ENCODE peak calls at places on chromosome 1, in ten cellular contexts. L is ecto neural progenitor cell; Y is occipital lobe; G is mesothelial cell of epicardium; V is DMS 273 treated with DMSO at 0.1 percent for 48 hours; E is Right ventricle myocardium superior; W is T-helper 17 cell; H is T-cell; A is stimulated activated CD8-positive, alpha-beta memory T cell treated with anti-CD3 and anti-CD28 coated beads, Interleukin-4, amount 100 ng/mL, for 1 hour; O is stomach. X is an unnamed sample.

GRCh38 chr1:12433323-12434053 is 184.5 kb downstream of the DHRS3 start:
- DNase-seq in L (no peak), Y (no peak), G (peak; percentile 60), V (no peak), E (peak; percentile 71), W (no peak), H (no peak), A (no peak), O (peak; percentile 56), X (peak; percentile 52)

GRCh38 chr1:28232558-28233263 is at the start of gene DNAJC8:
- DNase-seq in L (peak; percentile 94), Y (peak; percentile 87), G (peak; percentile 93), V (peak; percentile 68), E (peak; percentile 98), W (peak; percentile 89), H (peak; percentile 91), A (peak; percentile 91), O (peak; percentile 98), X (peak; percentile 98)

GRCh38 chr1:148318123-148318899 is 164.8 kb downstream of the PPIAL4G start:
- DNase-seq in L (no peak), Y (no peak), G (no peak), V (no peak), E (peak; percentile 66), W (peak; percentile 31), H (peak; percentile 41), A (no peak), O (no peak), X (no peak)

GRCh38 chr1:103372866-103373265 is 152.6 kb upstream of the RNPC3 start:
- DNase-seq in L (no peak), Y (no peak), G (no peak), V (no peak), E (no peak), W (no peak), H (no peak), A (no peak), O (no peak), X (no peak)

GRCh38 chr1:32817815-32818786 is 648 bp downstream of the S100PBP start:
- DNase-seq in L (peak; percentile 89), Y (peak; percentile 24), G (peak; percentile 74), V (peak; percentile 29), E (peak; percentile 88), W (peak; percentile 23), H (no peak), A (no peak), O (peak; percentile 72), X (peak; percentile 85)

GRCh38 chr1:87684194-87684593 is 355.5 kb downstream of the LMO4 start:
- DNase-seq in L (no peak), Y (peak; percentile 18), G (no peak), V (no peak), E (no peak), W (no peak), H (no peak), A (no peak), O (peak; percentile 29), X (peak; percentile 23)

GRCh38 chr1:234963180-234963903 is 165.3 kb downstream of the TOMM20 start:
- DNase-seq in L (no peak), Y (no peak), G (no peak), V (no peak), E (peak; percentile 93), W (peak; percentile 79), H (peak; percentile 78), A (peak; percentile 50), O (peak; percentile 88), X (peak; percentile 91)

GRCh38 chr1:17170571-17170970 is 34.4 kb upstream of the PADI1 start:
- DNase-seq in L (no peak), Y (no peak), G (no peak), V (no peak), E (no peak), W (no peak), H (no peak), A (no peak), O (no peak), X (no peak)

GRCh38 chr1:242057745-242058115 is 58.8 kb upstream of the MAP1LC3C start:
- DNase-seq in L (no peak), Y (no peak), G (no peak), V (no peak), E (no peak), W (no peak), H (no peak), A (no peak), O (no peak), X (no peak)

GRCh38 chr1:167454304-167454928 is 63.9 kb downstream of the CD247 start:
- DNase-seq in L (peak; percentile 75), Y (no peak), G (no peak), V (no peak), E (no peak), W (no peak), H (no peak), A (no peak), O (no peak), X (no peak)

GRCh38 chr1:28642056-28642846 is 616 bp downstream of the TAF12 start:
- DNase-seq in L (no peak), Y (no peak), G (no peak), V (no peak), E (no peak), W (no peak), H (no peak), A (no peak), O (no peak), X (no peak)

GRCh38 chr1:184160236-184160635 is 108.7 kb downstream of the TSEN15 start:
- DNase-seq in L (no peak), Y (no peak), G (no peak), V (no peak), E (no peak), W (no peak), H (no peak), A (no peak), O (no peak), X (no peak)

GRCh38 chr1:2804628-2805351 is 3.3 kb upstream of the TTC34 start:
- DNase-seq in L (no peak), Y (no peak), G (no peak), V (no peak), E (peak; percentile 17), W (no peak), H (no peak), A (no peak), O (no peak), X (no peak)

GRCh38 chr1:7552402-7552801 is 218.7 kb upstream of the VAMP3 start:
- DNase-seq in L (no peak), Y (no peak), G (no peak), V (no peak), E (peak; percentile 52), W (no peak), H (no peak), A (no peak), O (no peak), X (no peak)

GRCh38 chr1:51986718-51987117 is 3.8 kb downstream of the RAB3B start:
- DNase-seq in L (no peak), Y (no peak), G (no peak), V (no peak), E (no peak), W (no peak), H (no peak), A (no peak), O (no peak), X (no peak)

GRCh38 chr1:113758631-113759340 is 500 bp downstream of the PHTF1 start:
- DNase-seq in L (peak; percentile 94), Y (peak; percentile 64), G (peak; percentile 72), V (no peak), E (peak; percentile 77), W (peak; percentile 48), H (peak; percentile 35), A (peak; percentile 24), O (peak; percentile 65), X (peak; percentile 78)

GRCh38 chr1:6419397-6419802 is 319 bp downstream of the HES2 start:
- DNase-seq in L (peak; percentile 72), Y (no peak), G (no peak), V (no peak), E (no peak), W (no peak), H (no peak), A (no peak), O (no peak), X (no peak)

GRCh38 chr1:69743146-69743545 is 175.4 kb downstream of the LRRC7 start:
- DNase-seq in L (no peak), Y (no peak), G (no peak), V (no peak), E (no peak), W (no peak), H (no peak), A (no peak), O (no peak), X (no peak)

GRCh38 chr1:47459263-47459788 is 21.5 kb downstream of the FOXD2 start:
- DNase-seq in L (no peak), Y (no peak), G (no peak), V (no peak), E (no peak), W (no peak), H (no peak), A (no peak), O (no peak), X (no peak)

GRCh38 chr1:218365600-218365999 is 20.5 kb downstream of the TGFB2 start:
- DNase-seq in L (no peak), Y (no peak), G (no peak), V (no peak), E (no peak), W (no peak), H (no peak), A (no peak), O (no peak), X (no peak)

GRCh38 chr1:201918343-201918742 is 28.0 kb downstream of the LMOD1 start:
- DNase-seq in L (no peak), Y (no peak), G (no peak), V (no peak), E (no peak), W (no peak), H (no peak), A (no peak), O (no peak), X (no peak)

GRCh38 chr1:171480035-171480434 is 5.3 kb upstream of the PRRC2C start:
- DNase-seq in L (no peak), Y (no peak), G (no peak), V (no peak), E (no peak), W (no peak), H (no peak), A (no peak), O (no peak), X (no peak)

GRCh38 chr1:39129514-39129913 is 75.0 kb upstream of the MACF1 start:
- DNase-seq in L (no peak), Y (no peak), G (no peak), V (peak; percentile 97), E (no peak), W (no peak), H (no peak), A (no peak), O (no peak), X (no peak)

X was measured in colonic mucosa.